ENCODE peak calls at places on chromosome 19, in four cellular contexts. One of them, this sample, is unnamed.

GRCh38 chr19:47423203-47423882 is 4.0 kb upstream of the MEIS3 start:
- DNase-seq in A549: no peak
- DNase-seq in HepG2: no peak
- DNase-seq in GM12878: no peak
- DNase-seq in this sample: no peak

GRCh38 chr19:35715981-35716734 is 1.6 kb upstream of the KMT2B start:
- DNase-seq in A549: peak
- DNase-seq in HepG2: peak
- DNase-seq in GM12878: no peak
- DNase-seq in this sample: peak

GRCh38 chr19:42634409-42635232 is 39.9 kb upstream of the CEACAM8 start:
- DNase-seq in A549: peak
- DNase-seq in HepG2: peak
- DNase-seq in GM12878: no peak
- DNase-seq in this sample: peak

GRCh38 chr19:16888629-16889371 is at the start of gene F2RL3:
- DNase-seq in A549: no peak
- DNase-seq in HepG2: no peak
- DNase-seq in GM12878: no peak
- DNase-seq in this sample: peak

GRCh38 chr19:29519146-29519545 is 6.6 kb upstream of the VSTM2B start:
- DNase-seq in A549: no peak
- DNase-seq in HepG2: no peak
- DNase-seq in GM12878: no peak
- DNase-seq in this sample: no peak

GRCh38 chr19:13835791-13836723 is 40.8 kb downstream of the ZSWIM4 start:
- DNase-seq in A549: peak
- DNase-seq in HepG2: no peak
- DNase-seq in GM12878: no peak
- DNase-seq in this sample: no peak

GRCh38 chr19:46697142-46697960 is 19.6 kb downstream of the PRKD2 start:
- DNase-seq in A549: peak
- DNase-seq in HepG2: no peak
- DNase-seq in GM12878: no peak
- DNase-seq in this sample: peak

GRCh38 chr19:15433519-15434069 is 14.8 kb upstream of the AKAP8L start:
- DNase-seq in A549: no peak
- DNase-seq in HepG2: no peak
- DNase-seq in GM12878: no peak
- DNase-seq in this sample: no peak

GRCh38 chr19:33295621-33296472 is 6.5 kb downstream of the CEBPA start:
- DNase-seq in A549: no peak
- DNase-seq in HepG2: no peak
- DNase-seq in GM12878: no peak
- DNase-seq in this sample: no peak

GRCh38 chr19:6535558-6536137 is 4.8 kb downstream of the TNFSF9 start:
- DNase-seq in A549: no peak
- DNase-seq in HepG2: no peak
- DNase-seq in GM12878: no peak
- DNase-seq in this sample: no peak

GRCh38 chr19:55705972-55706371 is 30.9 kb downstream of the EPN1 start:
- DNase-seq in A549: no peak
- DNase-seq in HepG2: no peak
- DNase-seq in GM12878: no peak
- DNase-seq in this sample: no peak

GRCh38 chr19:51712461-51713081 is 11.2 kb downstream of the HAS1 start:
- DNase-seq in A549: peak
- DNase-seq in HepG2: no peak
- DNase-seq in GM12878: no peak
- DNase-seq in this sample: no peak

GRCh38 chr19:51735759-51736449 is 12.1 kb upstream of the HAS1 start:
- DNase-seq in A549: no peak
- DNase-seq in HepG2: no peak
- DNase-seq in GM12878: no peak
- DNase-seq in this sample: no peak

GRCh38 chr19:16375936-16376185 is 51.2 kb downstream of the KLF2 start:
- DNase-seq in A549: no peak
- DNase-seq in HepG2: no peak
- DNase-seq in GM12878: no peak
- DNase-seq in this sample: no peak

GRCh38 chr19:46296722-46297431 is at the start of gene HIF3A:
- DNase-seq in A549: no peak
- DNase-seq in HepG2: no peak
- DNase-seq in GM12878: no peak
- DNase-seq in this sample: peak

GRCh38 chr19:16594131-16594586 is 21.9 kb upstream of the SLC35E1 start:
- DNase-seq in A549: no peak
- DNase-seq in HepG2: no peak
- DNase-seq in GM12878: no peak
- DNase-seq in this sample: no peak

GRCh38 chr19:42216653-42217521 is 590 bp downstream of the DEDD2 start:
- DNase-seq in A549: no peak
- DNase-seq in HepG2: peak
- DNase-seq in GM12878: no peak
- DNase-seq in this sample: peak

DNA sequence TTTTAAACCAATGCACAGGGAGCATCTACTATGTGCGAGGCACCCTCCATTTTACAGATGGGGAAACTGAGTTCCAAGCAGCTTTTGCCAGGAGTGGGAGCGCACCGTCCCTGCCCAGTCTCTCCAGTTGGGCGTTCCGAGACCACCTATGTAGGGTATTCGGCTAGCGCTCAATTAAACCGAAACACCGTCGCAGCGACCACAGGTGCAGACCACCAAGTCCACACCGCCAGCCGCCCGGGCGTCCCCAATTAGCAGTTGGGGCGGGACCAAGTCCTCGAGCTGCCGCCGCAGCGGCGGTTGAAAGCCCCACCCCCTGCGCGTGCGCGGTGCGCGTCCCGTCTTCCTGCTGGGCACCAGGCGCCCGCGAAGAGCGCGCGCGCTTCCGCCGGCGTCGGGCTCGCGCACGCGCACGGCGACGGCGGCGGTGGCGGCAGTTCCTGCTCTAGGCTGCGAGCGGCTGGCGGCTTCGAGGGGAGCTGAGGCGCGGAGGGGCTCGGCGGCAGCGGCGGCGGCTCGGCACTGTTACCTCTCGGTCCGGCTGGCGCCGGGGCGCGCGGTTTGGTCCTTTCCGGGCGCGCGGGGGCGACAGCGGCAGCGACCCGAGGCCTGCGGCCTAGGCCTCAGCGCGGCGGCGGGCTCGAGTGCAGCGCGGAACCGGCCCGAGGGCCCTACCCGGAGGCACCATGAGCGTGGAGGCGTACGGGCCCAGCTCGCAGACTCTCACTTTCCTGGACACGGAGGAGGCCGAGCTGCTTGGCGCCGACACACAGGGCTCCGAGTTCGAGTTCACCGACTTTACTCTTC is at the start of gene UPF1:
- DNase-seq in A549: peak
- DNase-seq in HepG2: peak
- DNase-seq in GM12878: no peak
- DNase-seq in this sample: peak
- TF ChIP-seq REST in A549: no peak
- TF ChIP-seq REST in HepG2: no peak
- TF ChIP-seq REST in GM12878: no peak
- TF ChIP-seq REST in this sample: peak

GRCh38 chr19:1279782-1280341 is 4.5 kb downstream of the FAM174C start:
- DNase-seq in A549: peak
- DNase-seq in HepG2: peak
- DNase-seq in GM12878: no peak
- DNase-seq in this sample: peak
- TF ChIP-seq USF2 in A549: no peak
- TF ChIP-seq USF2 in HepG2: no peak
- TF ChIP-seq USF2 in GM12878: no peak
- TF ChIP-seq USF2 in this sample: no peak

GRCh38 chr19:7899751-7900352 is 3.8 kb upstream of the MAP2K7 start:
- DNase-seq in A549: no peak
- DNase-seq in HepG2: no peak
- DNase-seq in GM12878: no peak
- DNase-seq in this sample: no peak
- TF ChIP-seq PBX3 in A549: no peak
- TF ChIP-seq PBX3 in HepG2: no peak
- TF ChIP-seq PBX3 in GM12878: no peak
- TF ChIP-seq PBX3 in this sample: no peak

GRCh38 chr19:45091031-45091918 is 1.7 kb upstream of the PPP1R37 start:
- DNase-seq in A549: peak
- DNase-seq in HepG2: no peak
- DNase-seq in GM12878: peak
- DNase-seq in this sample: peak

GRCh38 chr19:45094707-45095106 is 1.7 kb downstream of the PPP1R37 start:
- DNase-seq in A549: no peak
- DNase-seq in HepG2: no peak
- DNase-seq in GM12878: no peak
- DNase-seq in this sample: no peak

GRCh38 chr19:45094158-45094557 is 1.2 kb downstream of the PPP1R37 start:
- DNase-seq in A549: no peak
- DNase-seq in HepG2: no peak
- DNase-seq in GM12878: no peak
- DNase-seq in this sample: no peak

GRCh38 chr19:45090598-45090997 is 2.4 kb upstream of the PPP1R37 start:
- DNase-seq in A549: no peak
- DNase-seq in HepG2: no peak
- DNase-seq in GM12878: no peak
- DNase-seq in this sample: no peak

GRCh38 chr19:45092747-45093678 is at the start of gene PPP1R37:
- DNase-seq in A549: peak
- DNase-seq in HepG2: peak
- DNase-seq in GM12878: peak
- DNase-seq in this sample: peak
- TF ChIP-seq REST in A549: no peak
- TF ChIP-seq REST in HepG2: no peak
- TF ChIP-seq REST in GM12878: no peak
- TF ChIP-seq REST in this sample: no peak

GRCh38 chr19:10763399-10763798 is 45.5 kb downstream of the DNM2 start:
- DNase-seq in A549: no peak
- DNase-seq in HepG2: no peak
- DNase-seq in GM12878: no peak
- DNase-seq in this sample: no peak

GRCh38 chr19:10761443-10762242 is 43.8 kb downstream of the DNM2 start:
- DNase-seq in A549: no peak
- DNase-seq in HepG2: no peak
- DNase-seq in GM12878: no peak
- DNase-seq in this sample: no peak

GRCh38 chr19:10762656-10763055 is 44.8 kb downstream of the DNM2 start:
- DNase-seq in A549: peak
- DNase-seq in HepG2: no peak
- DNase-seq in GM12878: no peak
- DNase-seq in this sample: no peak

GRCh38 chr19:10758978-10759377 is 41.1 kb downstream of the DNM2 start:
- DNase-seq in A549: no peak
- DNase-seq in HepG2: no peak
- DNase-seq in GM12878: no peak
- DNase-seq in this sample: no peak

DNA sequence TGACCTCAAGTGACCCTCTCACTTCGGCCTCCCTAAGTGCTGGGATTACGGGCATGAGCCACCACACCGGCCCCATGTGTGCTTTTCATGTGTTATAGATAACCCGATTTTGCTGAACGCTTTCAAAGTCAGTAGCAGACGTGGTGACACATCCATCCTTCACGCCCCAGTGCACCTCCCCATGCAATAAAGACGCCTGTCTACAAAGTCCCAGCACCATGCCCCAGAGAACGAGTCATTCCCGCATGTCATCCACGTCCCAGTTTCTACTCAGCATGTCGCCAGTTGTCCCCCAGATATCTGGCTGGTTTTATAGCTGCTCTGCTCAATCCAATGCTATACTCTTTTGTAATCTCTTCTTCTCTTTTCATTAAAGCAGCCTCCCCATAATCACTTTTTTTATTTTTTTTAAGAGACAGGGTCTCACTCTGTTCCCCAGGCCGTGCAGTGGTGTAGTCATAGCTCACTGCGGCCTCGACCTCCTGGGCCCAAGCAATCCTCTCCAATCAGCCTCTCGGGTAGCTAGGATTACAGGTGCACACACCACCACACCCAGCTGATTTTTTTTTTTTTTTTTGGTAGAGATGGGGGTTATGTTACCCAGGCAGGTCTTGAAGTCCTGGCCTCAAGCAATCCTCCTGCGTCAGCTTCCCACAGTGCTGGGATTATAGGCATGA is 42.5 kb downstream of the DNM2 start:
- DNase-seq in A549: no peak
- DNase-seq in HepG2: no peak
- DNase-seq in GM12878: no peak
- DNase-seq in this sample: no peak
- TF ChIP-seq USF2 in A549: no peak
- TF ChIP-seq USF2 in HepG2: no peak
- TF ChIP-seq USF2 in GM12878: no peak
- TF ChIP-seq USF2 in this sample: no peak

GRCh38 chr19:4640247-4641000 is 1.1 kb downstream of the TNFAIP8L1 start:
- DNase-seq in A549: no peak
- DNase-seq in HepG2: peak
- DNase-seq in GM12878: no peak
- DNase-seq in this sample: no peak
- TF ChIP-seq PBX3 in A549: no peak
- TF ChIP-seq PBX3 in HepG2: no peak
- TF ChIP-seq PBX3 in GM12878: no peak
- TF ChIP-seq PBX3 in this sample: no peak

GRCh38 chr19:40219721-40220276 is 1.6 kb upstream of the TTC9B start:
- DNase-seq in A549: peak
- DNase-seq in HepG2: no peak
- DNase-seq in GM12878: no peak
- DNase-seq in this sample: no peak
- TF ChIP-seq REST in A549: no peak
- TF ChIP-seq REST in HepG2: no peak
- TF ChIP-seq REST in GM12878: no peak
- TF ChIP-seq REST in this sample: no peak

DNA sequence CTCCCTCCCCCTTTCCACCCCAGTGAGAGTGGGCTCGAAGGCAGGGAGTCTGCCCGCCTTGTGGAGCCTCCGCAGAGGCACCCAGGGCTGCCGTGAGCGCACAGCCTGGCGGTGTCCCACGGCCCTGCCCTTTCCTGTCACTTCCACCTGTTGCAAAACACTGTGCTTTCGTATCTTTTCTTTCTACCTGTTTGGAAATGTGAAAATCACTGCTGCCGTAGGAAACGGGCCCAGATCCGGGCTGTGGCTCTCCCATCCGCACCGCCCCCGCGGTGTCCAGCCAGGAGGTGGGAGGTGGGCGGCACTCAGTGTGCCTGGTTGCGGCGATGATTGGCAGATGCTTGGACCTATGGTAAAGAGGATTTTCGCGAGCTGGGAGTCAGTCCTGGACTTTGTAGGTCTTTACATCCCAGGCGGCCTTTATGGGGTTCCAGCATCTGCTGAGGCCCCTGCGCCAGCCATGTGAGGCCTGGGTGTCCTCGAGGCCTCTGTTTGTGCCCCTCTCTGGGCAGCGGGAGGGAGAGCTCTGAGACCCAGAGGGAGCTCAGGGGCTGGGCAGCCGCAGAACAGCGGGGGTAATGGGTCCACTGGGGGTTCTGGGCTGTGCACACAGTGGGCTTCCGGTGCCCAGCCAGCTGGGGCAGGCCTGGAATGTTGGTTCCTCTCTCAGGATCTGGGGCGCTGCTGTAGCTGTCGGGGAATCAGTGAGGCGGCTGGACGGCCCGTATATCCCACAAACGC is 6.1 kb downstream of the STK11 start:
- DNase-seq in A549: peak
- DNase-seq in HepG2: no peak
- DNase-seq in GM12878: no peak
- DNase-seq in this sample: no peak
- TF ChIP-seq USF2 in A549: no peak
- TF ChIP-seq USF2 in HepG2: no peak
- TF ChIP-seq USF2 in GM12878: no peak
- TF ChIP-seq USF2 in this sample: no peak